ENCODE peak calls at places on chromosomes 2 and 18, in four cellular contexts. U is GM12878, R is K562, N is HL-60. I is an unnamed sample.

GRCh38 chr18:55102508-55102907 is 143.2 kb upstream of the CCDC68 start:
- DNase-seq in U (no peak), R (no peak), N (no peak), I (no peak)

GRCh38 chr2:84495539-84496146 is 20.7 kb upstream of the DNAH6 start:
- DNase-seq in U (no peak), R (peak), N (peak), I (no peak)

GRCh38 chr2:203453858-203454451 is 81.1 kb downstream of the RAPH1 start:
- DNase-seq in U (peak), R (peak), N (peak), I (no peak)

GRCh38 chr2:38806001-38806400 is 28.0 kb downstream of the GEMIN6 start:
- DNase-seq in U (no peak), R (no peak), N (no peak), I (no peak)

GRCh38 chr18:702957-703659 is 9.3 kb downstream of the ENOSF1 start:
- DNase-seq in U (no peak), R (no peak), N (peak), I (no peak)

GRCh38 chr2:144501118-144501517 is 18.8 kb downstream of the ZEB2 start:
- DNase-seq in U (no peak), R (no peak), N (no peak), I (no peak)

GRCh38 chr2:150700731-150701130 is 213.3 kb upstream of the RND3 start:
- DNase-seq in U (no peak), R (no peak), N (no peak), I (no peak)

GRCh38 chr18:56068030-56068671 is 480.2 kb upstream of the TCF4 start:
- DNase-seq in U (no peak), R (no peak), N (no peak), I (no peak)

GRCh38 chr18:12518832-12519534 is 111.3 kb downstream of the PRELID3A start:
- DNase-seq in U (no peak), R (no peak), N (no peak), I (no peak)

GRCh38 chr2:126774761-126775160 is 118.8 kb downstream of the GYPC start:
- DNase-seq in U (no peak), R (no peak), N (no peak), I (no peak)

GRCh38 chr18:63890950-63891304 is 3.4 kb downstream of the SERPINB2 start:
- DNase-seq in U (no peak), R (no peak), N (peak), I (no peak)

GRCh38 chr18:62436636-62437519 is 85.9 kb upstream of the ZCCHC2 start:
- DNase-seq in U (no peak), R (no peak), N (no peak), I (no peak)

GRCh38 chr2:24493713-24494112 is 2.7 kb downstream of the NCOA1 start:
- DNase-seq in U (no peak), R (no peak), N (peak), I (no peak)

DNA sequence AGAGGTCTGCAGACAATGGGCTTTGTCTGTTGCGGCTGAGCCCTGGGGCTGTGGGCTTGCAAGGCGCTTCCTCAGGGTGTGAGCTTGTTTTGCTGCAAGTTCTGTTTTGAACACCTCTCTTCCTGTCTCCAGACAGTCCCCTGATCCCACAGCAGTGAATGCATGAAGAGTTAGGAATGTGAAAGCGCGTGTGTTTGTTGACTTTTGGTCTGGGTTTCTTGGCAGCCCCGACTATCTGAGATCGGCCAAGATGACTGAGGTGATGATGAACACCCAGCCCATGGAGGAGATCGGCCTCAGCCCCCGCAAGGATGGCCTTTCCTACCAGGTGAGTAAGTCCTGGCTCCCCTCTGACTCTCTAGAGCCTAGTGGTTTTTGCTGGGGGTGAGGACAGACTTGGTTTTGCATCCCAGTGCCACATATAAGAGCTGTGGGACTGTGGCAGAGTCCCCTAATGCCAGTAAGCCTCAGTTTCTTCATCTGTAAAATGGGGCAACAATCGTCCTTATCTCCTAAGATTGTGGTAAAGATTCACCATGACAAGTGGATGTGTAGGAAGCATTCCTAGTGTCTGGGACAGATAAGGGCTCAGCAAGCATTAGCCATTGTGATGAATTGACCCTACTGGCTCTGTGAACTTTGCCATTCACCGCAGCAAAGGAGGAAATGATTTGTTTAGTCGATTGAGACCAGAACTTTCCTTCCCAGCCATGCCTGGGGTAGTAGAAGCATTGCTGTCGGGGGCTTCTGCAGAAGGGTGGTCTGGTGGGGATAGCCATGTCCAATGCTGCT is 3.0 kb downstream of the LBH start:
- DNase-seq in U (no peak), R (no peak), N (no peak), I (no peak)
- TF ChIP-seq SPI1 in U (no peak), R (no peak), N (no peak), I (no peak)

DNA sequence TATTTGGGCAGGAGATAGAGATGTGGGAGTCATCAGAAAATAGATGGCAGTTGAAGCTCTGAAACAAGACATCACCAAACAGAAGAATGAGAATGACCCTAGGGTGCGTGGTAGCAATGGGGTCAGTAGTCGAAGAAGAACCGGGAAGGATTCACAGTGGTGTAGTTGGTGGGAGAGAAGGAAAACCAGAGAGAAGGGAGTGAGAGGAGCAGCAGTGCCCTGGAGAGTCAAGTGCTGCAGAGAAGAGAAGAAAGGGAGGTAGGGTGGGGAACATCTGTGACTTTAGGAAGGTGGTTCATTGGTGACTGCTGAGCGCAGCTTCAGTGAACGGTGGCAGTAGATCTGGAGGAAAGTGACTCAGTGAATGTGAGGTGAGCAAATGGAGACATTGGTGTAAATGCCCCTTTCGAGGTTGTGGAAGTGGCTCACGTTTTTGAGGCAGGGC is 36.5 kb downstream of the CDC42EP3 start:
- DNase-seq in U (no peak), R (no peak), N (no peak), I (no peak)
- TF ChIP-seq POLR2AphosphoS5 in U (peak), R (no peak), N (no peak), I (peak)

GRCh38 chr2:43136862-43137261 is 89.5 kb downstream of the ZFP36L2 start:
- DNase-seq in U (no peak), R (no peak), N (no peak), I (no peak)
- TF ChIP-seq SPI1 in U (no peak), R (no peak), N (no peak), I (no peak)

GRCh38 chr2:8725838-8726237 is 44.0 kb downstream of the ID2 start:
- DNase-seq in U (no peak), R (no peak), N (no peak), I (no peak)
- TF ChIP-seq POLR2AphosphoS5 in U (no peak), R (no peak), N (no peak), I (no peak)

DNA sequence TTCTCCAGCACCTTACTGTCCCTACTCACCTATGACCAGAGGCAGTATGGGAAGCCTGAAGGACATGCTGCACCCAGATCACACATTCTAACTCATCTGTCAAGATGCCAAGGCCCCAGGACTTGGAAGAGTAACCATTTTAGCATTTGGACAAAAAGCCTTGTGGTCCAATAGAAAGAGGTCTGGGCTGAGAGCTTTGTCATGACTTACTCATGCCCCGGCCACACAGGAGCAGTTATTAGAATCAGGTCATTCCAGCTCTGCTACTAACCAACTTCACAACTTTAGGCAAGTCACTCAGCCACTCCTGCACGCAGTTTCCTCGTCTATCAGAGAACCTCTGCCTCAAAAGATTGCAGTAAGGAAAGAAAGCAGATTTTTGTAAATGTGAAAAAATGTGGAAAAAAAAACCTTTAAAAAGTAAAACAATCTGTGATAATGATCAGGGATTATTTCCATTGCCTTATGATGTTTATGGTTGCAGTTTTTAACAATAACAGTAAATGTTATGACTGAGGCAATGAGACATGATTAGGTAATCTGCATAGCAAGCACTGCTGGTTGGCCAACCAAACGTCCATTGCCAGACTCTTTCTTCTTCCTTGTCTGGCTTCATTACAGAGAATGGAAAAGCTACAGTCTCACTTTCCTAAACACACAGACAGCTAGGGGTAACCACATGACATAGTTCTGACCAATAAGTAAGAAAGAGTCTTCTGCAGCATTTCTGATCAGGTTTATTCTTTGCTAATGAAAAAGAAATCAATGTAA is 255.3 kb upstream of the CHAC2 start:
- DNase-seq in U (no peak), R (no peak), N (no peak), I (no peak)
- TF ChIP-seq SPI1 in U (no peak), R (no peak), N (no peak), I (no peak)

GRCh38 chr2:44107974-44108373 is 60.7 kb upstream of the PPM1B start:
- DNase-seq in U (no peak), R (no peak), N (no peak), I (no peak)
- TF ChIP-seq POLR2AphosphoS5 in U (no peak), R (no peak), N (no peak), I (no peak)

GRCh38 chr2:15242936-15243461 is 318.1 kb downstream of the NBAS start:
- DNase-seq in U (no peak), R (no peak), N (peak), I (no peak)
- TF ChIP-seq SPI1 in U (no peak), R (no peak), N (no peak), I (no peak)

DNA sequence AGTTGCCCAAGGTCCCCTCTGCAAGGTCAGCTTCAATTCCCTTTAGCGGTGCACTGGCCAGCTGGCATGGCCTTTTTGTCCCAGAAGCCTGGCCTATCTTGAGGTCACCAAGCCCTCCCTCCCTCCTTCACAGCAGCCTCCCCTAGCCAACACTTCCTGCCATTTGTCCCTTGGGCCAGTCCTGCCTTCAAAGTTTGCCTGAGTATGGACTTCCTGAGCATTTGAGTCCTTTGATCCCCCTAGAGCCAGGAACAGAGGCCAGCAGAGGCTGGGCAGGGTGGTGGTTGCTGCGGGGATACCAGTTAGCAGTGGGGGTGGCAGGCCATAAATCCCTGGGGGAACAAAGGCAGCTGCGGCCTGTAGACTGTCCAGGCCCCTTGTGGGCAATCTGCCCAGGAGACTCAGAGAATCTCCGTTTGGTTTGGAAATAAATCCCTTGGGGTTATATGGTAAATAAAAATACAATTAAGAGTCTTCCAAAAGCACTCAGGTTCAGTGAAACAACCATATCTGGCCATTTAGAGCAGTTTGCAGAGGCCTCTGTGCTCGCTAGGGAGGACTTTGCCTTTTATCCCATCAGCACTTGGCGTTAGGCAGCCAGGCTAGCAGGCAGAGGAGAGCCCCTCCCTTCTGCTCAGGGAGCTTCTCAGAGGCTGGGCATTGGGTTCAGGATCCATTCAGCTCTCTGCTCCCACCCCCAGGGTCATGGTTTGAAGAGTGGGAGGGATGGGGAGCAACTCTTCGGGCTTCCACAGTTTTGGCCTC is 3.1 kb upstream of the HES6 start:
- DNase-seq in U (no peak), R (no peak), N (no peak), I (no peak)
- TF ChIP-seq POLR2AphosphoS5 in U (no peak), R (no peak), N (no peak), I (no peak)

DNA sequence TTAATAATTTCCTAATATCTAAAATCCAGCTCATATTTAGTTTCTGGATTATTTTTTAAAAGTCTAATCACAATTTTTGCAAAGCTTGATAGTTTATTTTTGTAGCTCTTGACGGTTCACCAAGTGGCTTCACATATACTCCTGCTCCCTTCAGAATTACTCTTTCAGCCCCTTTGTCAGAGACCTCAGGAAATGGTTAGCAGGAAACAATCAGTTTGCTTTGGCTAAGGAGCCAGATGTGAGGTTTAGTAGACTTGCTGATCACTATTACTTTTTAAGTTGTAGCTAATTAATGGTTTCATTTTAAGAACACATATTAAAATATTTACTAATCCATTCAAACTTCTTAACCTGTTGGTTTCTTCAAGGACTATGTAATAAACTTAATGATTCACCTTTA is 2.3 kb downstream of the RBBP8 start:
- DNase-seq in U (no peak), R (no peak), N (no peak), I (no peak)
- TF ChIP-seq SPI1 in U (no peak), R (no peak), N (no peak), I (no peak)

DNA sequence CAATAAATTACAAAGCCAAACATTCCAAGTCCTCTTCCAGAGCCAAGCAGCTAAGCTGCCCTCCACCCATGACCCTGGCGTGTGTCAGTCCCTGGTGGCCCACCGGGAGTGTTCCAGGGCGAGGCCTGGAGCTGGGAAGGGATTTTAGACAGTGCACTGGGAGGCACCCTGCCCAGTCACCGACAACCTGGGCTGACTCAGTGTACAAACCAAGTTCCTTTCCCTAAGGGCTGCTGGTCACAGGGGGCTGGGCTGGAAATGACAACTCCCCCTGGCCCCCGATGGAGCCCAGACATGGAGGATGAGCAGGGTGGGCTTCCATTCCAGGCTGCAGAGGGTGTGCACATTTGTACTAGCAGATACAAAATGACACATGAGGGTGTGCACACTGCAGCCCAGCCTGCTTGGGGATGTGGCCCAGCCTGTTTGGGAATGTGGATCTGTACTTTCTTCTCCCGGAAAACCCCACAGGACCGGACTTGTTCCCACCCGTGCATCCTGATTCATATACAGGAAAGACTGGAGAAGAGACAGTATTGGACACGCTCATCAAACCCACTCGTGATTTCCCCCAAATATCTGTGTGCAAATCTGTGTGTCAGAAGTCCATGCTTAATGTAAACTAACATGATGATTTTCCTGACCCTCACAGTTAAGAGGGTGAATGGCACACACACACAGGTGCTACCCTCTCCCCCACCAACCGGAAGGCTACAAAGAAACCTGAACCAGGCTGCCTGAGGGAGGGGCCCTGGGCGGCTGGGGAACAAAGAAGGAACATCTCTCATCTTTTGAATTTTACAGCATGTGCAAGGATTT is 58.9 kb downstream of the NDUFA10 start:
- DNase-seq in U (no peak), R (no peak), N (no peak), I (no peak)
- TF ChIP-seq POLR2AphosphoS5 in U (no peak), R (no peak), N (no peak), I (no peak)

I was measured in GM12891.